ENCODE peak calls at places on chromosomes 13 and 19, in five cellular contexts. One of them, this sample, is unnamed.

GRCh38 chr19:17553256-17553655 is 2.2 kb upstream of the COLGALT1 start:
- DNase-seq in HepG2: no peak
- DNase-seq in K562: no peak
- DNase-seq in GM12878: no peak
- DNase-seq in SK-N-SH: no peak
- DNase-seq in this sample: peak; percentile 95

GRCh38 chr13:27965740-27966640 is 3.1 kb downstream of the CDX2 start:
- DNase-seq in GM12878: no peak
- DNase-seq in HepG2: no peak
- DNase-seq in SK-N-SH: peak; percentile 64
- DNase-seq in K562: no peak
- DNase-seq in this sample: no peak

GRCh38 chr13:37695200-37695599 is 96.6 kb upstream of the POSTN start:
- DNase-seq in HepG2: no peak
- DNase-seq in K562: no peak
- DNase-seq in SK-N-SH: no peak
- DNase-seq in GM12878: no peak
- DNase-seq in this sample: no peak

GRCh38 chr19:15288146-15288963 is 44.0 kb downstream of the BRD4 start:
- DNase-seq in HepG2: no peak
- DNase-seq in K562: no peak
- DNase-seq in SK-N-SH: peak; percentile 72
- DNase-seq in GM12878: no peak
- DNase-seq in this sample: peak; percentile 24

GRCh38 chr19:39913682-39914333 is 20.6 kb downstream of the FCGBP start:
- DNase-seq in GM12878: no peak
- DNase-seq in SK-N-SH: no peak
- DNase-seq in HepG2: no peak
- DNase-seq in K562: no peak
- DNase-seq in this sample: no peak

GRCh38 chr19:48668332-48668731 is 4.5 kb downstream of the NTN5 start:
- DNase-seq in GM12878: no peak
- DNase-seq in K562: no peak
- DNase-seq in SK-N-SH: no peak
- DNase-seq in HepG2: no peak
- DNase-seq in this sample: no peak

GRCh38 chr19:17743874-17744273 is 7.4 kb upstream of the FCHO1 start:
- DNase-seq in SK-N-SH: no peak
- DNase-seq in K562: no peak
- DNase-seq in GM12878: no peak
- DNase-seq in HepG2: no peak
- DNase-seq in this sample: peak; percentile 63

GRCh38 chr19:15268192-15268927 is 36.1 kb upstream of the EPHX3 start:
- DNase-seq in HepG2: no peak
- DNase-seq in GM12878: no peak
- DNase-seq in K562: no peak
- DNase-seq in SK-N-SH: no peak
- DNase-seq in this sample: no peak

GRCh38 chr19:17259934-17260333 is 4.6 kb downstream of the USHBP1 start:
- DNase-seq in HepG2: no peak
- DNase-seq in SK-N-SH: no peak
- DNase-seq in K562: no peak
- DNase-seq in GM12878: no peak
- DNase-seq in this sample: no peak

GRCh38 chr19:49331616-49332055 is 3.6 kb upstream of the CD37 start:
- DNase-seq in SK-N-SH: peak; percentile 63
- DNase-seq in GM12878: peak; percentile 81
- DNase-seq in HepG2: peak; percentile 86
- DNase-seq in K562: peak; percentile 73
- DNase-seq in this sample: peak; percentile 57

GRCh38 chr13:33728271-33729037 is 89.5 kb upstream of the RFC3 start:
- DNase-seq in SK-N-SH: no peak
- DNase-seq in HepG2: no peak
- DNase-seq in K562: no peak
- DNase-seq in GM12878: peak; percentile 96
- DNase-seq in this sample: no peak

GRCh38 chr13:50222569-50223332 is 207.5 kb downstream of the KCNRG start:
- DNase-seq in HepG2: no peak
- DNase-seq in SK-N-SH: no peak
- DNase-seq in K562: no peak
- DNase-seq in GM12878: no peak
- DNase-seq in this sample: peak; percentile 68

GRCh38 chr13:29922281-29922821 is 71.9 kb upstream of the UBL3 start:
- DNase-seq in K562: peak; percentile 20
- DNase-seq in GM12878: no peak
- DNase-seq in HepG2: no peak
- DNase-seq in SK-N-SH: no peak
- DNase-seq in this sample: peak; percentile 54

GRCh38 chr13:43838909-43839308 is 40.6 kb downstream of the CCDC122 start:
- DNase-seq in GM12878: no peak
- DNase-seq in K562: no peak
- DNase-seq in HepG2: no peak
- DNase-seq in SK-N-SH: no peak
- DNase-seq in this sample: peak; percentile 54

GRCh38 chr13:23753523-23753922 is 135.7 kb downstream of the MIPEP start:
- DNase-seq in GM12878: no peak
- DNase-seq in K562: no peak
- DNase-seq in SK-N-SH: no peak
- DNase-seq in HepG2: peak; percentile 90
- DNase-seq in this sample: peak; percentile 68

GRCh38 chr19:54026656-54027055 is 35.2 kb downstream of the CACNG6 start:
- DNase-seq in SK-N-SH: no peak
- DNase-seq in K562: no peak
- DNase-seq in GM12878: no peak
- DNase-seq in HepG2: no peak
- DNase-seq in this sample: no peak

GRCh38 chr13:35279500-35279899 is 197.0 kb downstream of the MAB21L1 start:
- DNase-seq in SK-N-SH: no peak
- DNase-seq in K562: no peak
- DNase-seq in GM12878: no peak
- DNase-seq in HepG2: peak; percentile 18
- DNase-seq in this sample: no peak

GRCh38 chr13:64471916-64472315 is 2758.2 kb downstream of the PCDH9 start:
- DNase-seq in HepG2: peak; percentile 15
- DNase-seq in K562: no peak
- DNase-seq in SK-N-SH: peak; percentile 22
- DNase-seq in GM12878: no peak
- DNase-seq in this sample: peak; percentile 60

GRCh38 chr19:50357178-50358100 is 8.0 kb downstream of the NAPSA start:
- DNase-seq in HepG2: peak; percentile 52
- DNase-seq in K562: peak; percentile 75
- DNase-seq in SK-N-SH: peak; percentile 70
- DNase-seq in GM12878: peak; percentile 46
- DNase-seq in this sample: peak; percentile 41

GRCh38 chr13:113651511-113652403 is 6.2 kb downstream of the ATP4B start:
- DNase-seq in GM12878: no peak
- DNase-seq in K562: no peak
- DNase-seq in HepG2: no peak
- DNase-seq in SK-N-SH: no peak
- DNase-seq in this sample: no peak

GRCh38 chr13:51534075-51534817 is 50.0 kb upstream of the WDFY2 start:
- DNase-seq in SK-N-SH: no peak
- DNase-seq in GM12878: no peak
- DNase-seq in K562: no peak
- DNase-seq in HepG2: no peak
- DNase-seq in this sample: no peak

GRCh38 chr19:47272448-47273312 is 2.0 kb upstream of the INAFM1 start:
- DNase-seq in HepG2: no peak
- DNase-seq in SK-N-SH: no peak
- DNase-seq in GM12878: no peak
- DNase-seq in K562: peak; percentile 59
- DNase-seq in this sample: no peak

GRCh38 chr13:90416519-90416918 is 931.0 kb upstream of the MIR17HG start:
- DNase-seq in HepG2: no peak
- DNase-seq in GM12878: no peak
- DNase-seq in SK-N-SH: no peak
- DNase-seq in K562: no peak
- DNase-seq in this sample: peak; percentile 43

GRCh38 chr13:57632276-57633140 is 964 bp downstream of the PCDH17 start:
- DNase-seq in K562: no peak
- DNase-seq in GM12878: no peak
- DNase-seq in HepG2: no peak
- DNase-seq in SK-N-SH: peak; percentile 54
- DNase-seq in this sample: no peak

GRCh38 chr13:113918580-113918979 is 54.7 kb upstream of the GAS6 start:
- DNase-seq in K562: no peak
- DNase-seq in GM12878: no peak
- DNase-seq in SK-N-SH: no peak
- DNase-seq in HepG2: no peak
- DNase-seq in this sample: no peak

GRCh38 chr13:114144606-114145244 is 12.3 kb upstream of the RASA3 start:
- DNase-seq in HepG2: no peak
- DNase-seq in SK-N-SH: no peak
- DNase-seq in K562: no peak
- DNase-seq in GM12878: no peak
- DNase-seq in this sample: no peak

GRCh38 chr13:94280845-94281244 is 198.6 kb downstream of the DCT start:
- DNase-seq in HepG2: no peak
- DNase-seq in SK-N-SH: no peak
- DNase-seq in K562: no peak
- DNase-seq in GM12878: no peak
- DNase-seq in this sample: no peak
- TF ChIP-seq MXI1 in HepG2: no peak
- TF ChIP-seq MXI1 in SK-N-SH: no peak
- TF ChIP-seq MXI1 in K562: no peak
- TF ChIP-seq MXI1 in GM12878: no peak
- TF ChIP-seq MXI1 in this sample: no peak

GRCh38 chr19:13001502-13002388 is 6.5 kb downstream of the NFIX start:
- DNase-seq in HepG2: no peak
- DNase-seq in GM12878: no peak
- DNase-seq in SK-N-SH: no peak
- DNase-seq in K562: no peak
- DNase-seq in this sample: no peak

GRCh38 chr19:13001166-13001501 is 5.9 kb downstream of the NFIX start:
- DNase-seq in K562: no peak
- DNase-seq in HepG2: no peak
- DNase-seq in GM12878: no peak
- DNase-seq in SK-N-SH: no peak
- DNase-seq in this sample: no peak

GRCh38 chr19:13002970-13003540 is 7.8 kb downstream of the NFIX start:
- DNase-seq in K562: no peak
- DNase-seq in SK-N-SH: no peak
- DNase-seq in GM12878: no peak
- DNase-seq in HepG2: no peak
- DNase-seq in this sample: no peak

GRCh38 chr19:13004273-13004672 is 9.0 kb downstream of the NFIX start:
- DNase-seq in K562: no peak
- DNase-seq in HepG2: no peak
- DNase-seq in GM12878: no peak
- DNase-seq in SK-N-SH: no peak
- DNase-seq in this sample: no peak

DNA sequence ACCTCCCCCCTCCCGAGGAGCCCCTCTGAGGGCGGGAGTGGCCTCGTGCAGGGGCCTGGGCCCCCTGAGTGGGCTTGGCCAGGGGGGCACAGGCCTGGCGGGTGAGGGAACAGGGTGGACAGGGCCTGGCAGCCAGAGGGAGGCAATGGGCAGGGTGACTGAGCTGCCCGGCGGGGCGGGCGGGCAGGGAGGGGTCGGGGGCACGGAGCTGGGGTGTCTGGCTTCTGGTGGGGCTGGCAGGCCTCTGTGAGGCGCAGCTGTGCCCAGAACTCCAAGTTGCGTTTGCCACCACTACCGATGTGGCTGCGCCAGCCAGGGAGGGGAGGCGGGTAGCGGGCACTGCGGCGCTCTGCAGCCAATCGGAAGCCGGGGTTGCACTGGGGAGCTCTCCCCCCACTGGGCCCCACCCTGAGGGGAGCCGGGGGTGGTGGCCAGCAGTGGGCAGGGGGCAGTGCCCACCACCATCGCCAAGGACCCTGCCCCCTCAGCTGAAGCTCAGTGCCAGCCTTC is 7.2 kb downstream of the NFIX start:
- DNase-seq in HepG2: no peak
- DNase-seq in SK-N-SH: peak; percentile 41
- DNase-seq in GM12878: no peak
- DNase-seq in K562: no peak
- DNase-seq in this sample: no peak
- TF ChIP-seq MXI1 in HepG2: no peak
- TF ChIP-seq MXI1 in SK-N-SH: no peak
- TF ChIP-seq MXI1 in GM12878: no peak
- TF ChIP-seq MXI1 in K562: no peak
- TF ChIP-seq MXI1 in this sample: no peak

GRCh38 chr19:4523306-4524110 is 5.2 kb upstream of the PLIN4 start:
- DNase-seq in SK-N-SH: peak; percentile 86
- DNase-seq in K562: peak; percentile 83
- DNase-seq in GM12878: no peak
- DNase-seq in HepG2: peak; percentile 51
- DNase-seq in this sample: peak; percentile 10
- TF ChIP-seq MXI1 in SK-N-SH: no peak
- TF ChIP-seq MXI1 in K562: no peak
- TF ChIP-seq MXI1 in GM12878: no peak
- TF ChIP-seq MXI1 in HepG2: peak; percentile 15
- TF ChIP-seq MXI1 in this sample: no peak

DNA sequence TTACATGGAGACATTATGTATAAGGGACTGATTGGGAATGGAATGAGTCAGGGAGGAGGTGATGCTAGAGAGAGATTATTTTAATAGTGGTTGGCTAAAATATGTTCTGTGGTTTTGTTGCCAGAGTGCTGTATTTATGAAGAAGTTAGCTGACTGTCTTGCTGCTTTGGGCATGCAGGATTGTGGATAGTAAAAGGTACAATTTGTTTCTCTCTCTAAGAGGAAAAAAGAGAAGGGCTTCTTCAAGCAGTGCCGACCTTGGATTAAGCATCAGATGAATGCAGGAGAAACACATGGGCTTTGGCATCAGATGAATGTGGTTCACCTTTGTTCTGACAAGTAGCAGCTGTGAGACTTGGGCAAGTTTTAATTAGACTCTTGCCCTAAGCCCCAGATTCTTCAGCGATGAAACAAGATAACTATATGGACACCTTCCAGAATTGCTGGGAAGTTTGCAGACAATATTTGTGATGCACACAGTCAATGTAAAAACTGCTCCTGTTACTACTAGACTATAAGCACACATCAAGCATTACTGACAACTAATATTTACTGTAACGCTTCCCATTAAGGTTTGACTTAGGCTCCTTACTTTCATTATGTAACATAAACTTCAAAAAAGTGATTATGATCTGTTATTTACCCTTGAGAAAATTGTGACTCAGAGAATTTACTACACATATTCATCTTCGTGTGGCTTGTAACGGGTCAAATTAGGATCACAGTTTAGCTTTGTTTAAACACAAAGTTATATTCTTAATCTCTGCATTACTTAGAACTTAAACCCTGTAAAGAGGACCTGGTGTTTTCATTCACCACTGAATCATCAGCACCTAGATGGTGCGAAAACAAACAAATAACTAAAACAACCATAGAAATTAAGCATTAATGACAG is 824.0 kb downstream of the PCDH9 start:
- DNase-seq in GM12878: no peak
- DNase-seq in HepG2: no peak
- DNase-seq in SK-N-SH: no peak
- DNase-seq in K562: no peak
- DNase-seq in this sample: peak; percentile 65
- TF ChIP-seq MXI1 in GM12878: no peak
- TF ChIP-seq MXI1 in HepG2: no peak
- TF ChIP-seq MXI1 in SK-N-SH: no peak
- TF ChIP-seq MXI1 in K562: no peak
- TF ChIP-seq MXI1 in this sample: no peak

GRCh38 chr19:4029247-4029614 is 21.7 kb downstream of the PIAS4 start:
- DNase-seq in SK-N-SH: no peak
- DNase-seq in HepG2: no peak
- DNase-seq in K562: no peak
- DNase-seq in GM12878: no peak
- DNase-seq in this sample: no peak
- TF ChIP-seq MXI1 in SK-N-SH: no peak
- TF ChIP-seq MXI1 in HepG2: no peak
- TF ChIP-seq MXI1 in K562: no peak
- TF ChIP-seq MXI1 in GM12878: no peak
- TF ChIP-seq MXI1 in this sample: no peak